ENCODE peak calls at places on chromosome 19, in four cellular contexts. Y is ovary, I is suprapubic skin, G is HCT116. C is an unnamed sample.
A peak's percentile ranks its signal among the peaks of the same experiment; 100 is the strongest.

GRCh38 chr19:19568802-19569756 is 31.0 kb downstream of the CILP2 start:
- DNase-seq in G (no peak), Y (no peak), I (no peak), C (peak; percentile 81)

GRCh38 chr19:30222428-30222873 is 149.7 kb upstream of the ZNF536 start:
- DNase-seq in I (peak; percentile 69), Y (no peak), G (no peak), C (no peak)

GRCh38 chr19:10501971-10502523 is 1.1 kb downstream of the KEAP1 start:
- DNase-seq in I (peak; percentile 87), Y (peak; percentile 65), G (no peak), C (peak; percentile 61)

GRCh38 chr19:43519436-43520088 is 7.4 kb downstream of the ETHE1 start:
- DNase-seq in I (no peak), Y (peak; percentile 72), G (peak; percentile 74), C (peak; percentile 78)

GRCh38 chr19:49878744-49879070 is 1.2 kb downstream of the TBC1D17 start:
- DNase-seq in I (no peak), G (no peak), Y (no peak), C (no peak)

GRCh38 chr19:29587518-29587986 is 18.5 kb upstream of the POP4 start:
- DNase-seq in I (no peak), Y (no peak), G (no peak), C (peak; percentile 57)

GRCh38 chr19:27906081-27906480 is 1306.9 kb downstream of the UQCRFS1 start:
- DNase-seq in G (no peak), Y (no peak), I (no peak), C (no peak)

GRCh38 chr19:1651061-1651547 is 1.3 kb downstream of the TCF3 start:
- DNase-seq in G (no peak), I (no peak), Y (no peak), C (no peak)

GRCh38 chr19:43534811-43535761 is 2.1 kb downstream of the ZNF575 start:
- DNase-seq in G (no peak), Y (peak; percentile 68), I (no peak), C (no peak)

GRCh38 chr19:35061583-35062373 is 20.3 kb downstream of the HPN start:
- DNase-seq in Y (no peak), I (no peak), G (no peak), C (no peak)

GRCh38 chr19:3233831-3234230 is 9.4 kb downstream of the CELF5 start:
- DNase-seq in I (no peak), G (no peak), Y (no peak), C (no peak)

GRCh38 chr19:29667941-29668340 is 2.7 kb downstream of the PLEKHF1 start:
- DNase-seq in I (no peak), G (no peak), Y (no peak), C (no peak)

DNA sequence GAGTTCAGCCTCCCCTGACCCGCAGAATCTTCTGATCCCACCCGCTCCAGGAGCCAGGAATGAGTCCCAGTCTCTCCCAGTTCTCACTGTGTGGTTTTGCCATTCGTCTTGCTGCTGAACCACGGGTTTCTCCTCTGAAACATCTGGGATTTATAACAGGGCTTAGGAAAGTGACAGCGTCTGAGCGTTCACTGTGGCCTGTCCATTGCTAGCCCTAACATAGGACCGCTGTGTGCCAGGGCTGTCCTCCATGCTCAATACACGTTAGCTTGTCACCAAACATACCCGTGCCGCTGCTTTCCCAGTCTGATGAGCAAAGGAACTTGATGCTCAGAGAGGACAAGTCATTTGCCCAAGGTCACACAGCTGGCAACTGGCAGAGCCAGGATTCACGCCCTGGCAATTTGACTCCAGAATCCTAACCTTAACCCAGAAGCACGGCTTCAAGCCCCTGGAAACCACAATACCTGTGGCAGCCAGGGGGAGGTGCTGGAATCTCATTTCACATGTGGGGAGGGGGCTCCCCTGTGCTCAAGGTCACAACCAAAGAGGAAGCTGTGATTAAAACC is 1.1 kb upstream of the APOE start:
- DNase-seq in Y (no peak), G (no peak), I (no peak), C (no peak)
- TF ChIP-seq POLR2A in Y (no peak), G (no peak), I (no peak), C (no peak)

GRCh38 chr19:18205180-18205915 is 1.5 kb upstream of the RAB3A start:
- DNase-seq in I (peak; percentile 92), Y (peak; percentile 92), G (no peak), C (peak; percentile 61)
- TF ChIP-seq POLR2A in I (no peak), Y (no peak), G (no peak), C (no peak)

GRCh38 chr19:12681074-12681987 is at the start of gene DHPS:
- DNase-seq in G (peak; percentile 98), I (peak; percentile 95), Y (peak; percentile 91), C (peak; percentile 84)
- TF ChIP-seq POLR2A in G (peak; percentile 82), I (peak; percentile 54), Y (peak; percentile 55), C (peak; percentile 71)

DNA sequence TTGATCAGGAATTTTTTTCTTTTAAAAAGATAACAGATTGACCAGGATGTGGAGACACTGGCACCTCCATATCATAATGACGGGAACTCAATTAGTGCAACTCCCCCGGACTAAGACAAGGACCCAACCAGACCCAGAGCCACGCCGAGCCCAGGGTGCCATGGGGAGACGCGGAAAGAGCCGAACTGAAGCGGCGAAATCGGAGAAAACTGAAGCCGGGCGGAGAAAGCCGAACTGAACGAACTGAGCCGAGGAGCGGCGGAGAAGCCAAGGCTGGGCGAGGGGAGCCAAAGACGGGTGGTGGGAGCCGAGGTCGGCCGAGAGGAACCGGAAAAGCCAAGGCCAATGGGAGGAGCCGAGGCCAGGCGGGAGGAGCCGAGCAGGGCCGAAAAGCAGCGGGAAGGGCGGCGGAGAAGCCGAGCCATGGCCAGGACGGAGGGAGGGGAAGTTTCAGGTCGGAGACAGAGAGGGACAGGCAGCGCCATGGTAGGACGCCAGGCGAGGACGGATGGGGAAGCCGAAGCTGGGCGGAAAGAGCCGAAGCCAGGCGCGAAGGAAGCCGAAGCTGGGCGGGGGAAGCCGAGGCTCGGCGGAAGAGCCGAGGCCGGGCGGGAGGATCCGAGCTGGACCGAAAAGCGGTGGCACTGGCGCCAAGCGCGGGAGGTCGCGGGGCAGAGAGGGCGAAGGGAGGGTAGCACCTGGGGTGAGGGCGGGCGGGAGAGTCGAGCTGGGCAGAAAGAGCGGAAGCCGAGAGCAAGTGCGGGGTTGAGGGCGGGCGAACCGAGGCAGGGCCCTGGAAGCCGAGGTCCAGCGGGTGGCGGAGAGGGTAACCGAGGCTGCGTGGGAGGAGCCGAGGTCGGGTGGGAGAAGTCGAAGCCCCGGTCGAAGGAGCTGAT is 29.4 kb downstream of the ZNF557 start:
- DNase-seq in Y (peak; percentile 92), I (peak; percentile 95), G (peak; percentile 79), C (peak; percentile 86)
- TF ChIP-seq POLR2A in Y (peak; percentile 37), I (peak; percentile 19), G (peak; percentile 47), C (peak; percentile 57)

GRCh38 chr19:16569609-16570320 is 2.5 kb downstream of the SLC35E1 start:
- DNase-seq in Y (no peak), G (no peak), I (no peak), C (no peak)
- TF ChIP-seq POLR2A in Y (no peak), G (no peak), I (no peak), C (no peak)